ENCODE peak calls at places on chromosomes 5 and 9, in four cellular contexts. One of them, this sample, is unnamed.

GRCh38 chr5:73369283-73369682 is 79.3 kb downstream of the FOXD1 start:
- DNase-seq in OCI-LY7: no peak
- DNase-seq in uterus: no peak
- DNase-seq in sigmoid colon: no peak
- DNase-seq in this sample: no peak

GRCh38 chr9:125544474-125544873 is 162.5 kb downstream of the MAPKAP1 start:
- DNase-seq in sigmoid colon: no peak
- DNase-seq in OCI-LY7: no peak
- DNase-seq in uterus: no peak
- DNase-seq in this sample: no peak

GRCh38 chr5:55027589-55027988 is 3.5 kb downstream of the GZMK start:
- DNase-seq in OCI-LY7: no peak
- DNase-seq in sigmoid colon: no peak
- DNase-seq in uterus: no peak
- DNase-seq in this sample: no peak

GRCh38 chr5:122263352-122264030 is 48.5 kb upstream of the SNCAIP start:
- DNase-seq in uterus: no peak
- DNase-seq in OCI-LY7: no peak
- DNase-seq in sigmoid colon: no peak
- DNase-seq in this sample: no peak

GRCh38 chr9:133731876-133732321 is 6.3 kb downstream of the SARDH start:
- DNase-seq in OCI-LY7: peak
- DNase-seq in uterus: no peak
- DNase-seq in sigmoid colon: no peak
- DNase-seq in this sample: no peak

GRCh38 chr9:14525840-14526239 is 167.4 kb downstream of the ZDHHC21 start:
- DNase-seq in uterus: no peak
- DNase-seq in sigmoid colon: no peak
- DNase-seq in OCI-LY7: no peak
- DNase-seq in this sample: no peak

GRCh38 chr5:53422539-53422938 is 57.9 kb upstream of the FST start:
- DNase-seq in sigmoid colon: no peak
- DNase-seq in OCI-LY7: no peak
- DNase-seq in uterus: no peak
- DNase-seq in this sample: no peak

GRCh38 chr9:124257865-124258764 is at the start of gene NEK6:
- DNase-seq in OCI-LY7: peak
- DNase-seq in sigmoid colon: peak
- DNase-seq in uterus: peak
- DNase-seq in this sample: no peak

GRCh38 chr5:36177715-36178556 is 26.0 kb downstream of the SKP2 start:
- DNase-seq in OCI-LY7: peak
- DNase-seq in uterus: no peak
- DNase-seq in sigmoid colon: no peak
- DNase-seq in this sample: no peak

GRCh38 chr9:128250839-128251558 is 24.8 kb downstream of the GOLGA2 start:
- DNase-seq in sigmoid colon: no peak
- DNase-seq in OCI-LY7: no peak
- DNase-seq in uterus: no peak
- DNase-seq in this sample: no peak

GRCh38 chr5:97529354-97529753 is 346.3 kb upstream of the RIOK2 start:
- DNase-seq in uterus: no peak
- DNase-seq in sigmoid colon: no peak
- DNase-seq in OCI-LY7: no peak
- DNase-seq in this sample: no peak

GRCh38 chr5:90803376-90803775 is 244.8 kb downstream of the ADGRV1 start:
- DNase-seq in OCI-LY7: no peak
- DNase-seq in sigmoid colon: no peak
- DNase-seq in uterus: no peak
- DNase-seq in this sample: no peak

GRCh38 chr9:83281306-83282255 is 218.6 kb upstream of the RASEF start:
- DNase-seq in OCI-LY7: no peak
- DNase-seq in sigmoid colon: no peak
- DNase-seq in uterus: no peak
- DNase-seq in this sample: no peak

GRCh38 chr9:36144322-36145206 is 8.0 kb downstream of the GLIPR2 start:
- DNase-seq in OCI-LY7: no peak
- DNase-seq in sigmoid colon: no peak
- DNase-seq in uterus: no peak
- DNase-seq in this sample: no peak

GRCh38 chr9:129398101-129398795 is 220.2 kb upstream of the IER5L start:
- DNase-seq in sigmoid colon: no peak
- DNase-seq in OCI-LY7: no peak
- DNase-seq in uterus: peak
- DNase-seq in this sample: no peak

GRCh38 chr5:44388504-44389409 is 463 bp downstream of the FGF10 start:
- DNase-seq in sigmoid colon: peak
- DNase-seq in OCI-LY7: no peak
- DNase-seq in uterus: peak
- DNase-seq in this sample: peak

GRCh38 chr9:86602715-86603114 is 248.5 kb upstream of the TUT7 start:
- DNase-seq in OCI-LY7: no peak
- DNase-seq in uterus: no peak
- DNase-seq in sigmoid colon: no peak
- DNase-seq in this sample: no peak

GRCh38 chr9:119375892-119376291 is 6.7 kb upstream of the BRINP1 start:
- DNase-seq in uterus: no peak
- DNase-seq in OCI-LY7: peak
- DNase-seq in sigmoid colon: no peak
- DNase-seq in this sample: peak

GRCh38 chr5:132546108-132546507 is 2.8 kb upstream of the IL5 start:
- DNase-seq in uterus: no peak
- DNase-seq in OCI-LY7: no peak
- DNase-seq in sigmoid colon: no peak
- DNase-seq in this sample: no peak

GRCh38 chr5:13946111-13946510 is 1.6 kb upstream of the DNAH5 start:
- DNase-seq in sigmoid colon: no peak
- DNase-seq in OCI-LY7: no peak
- DNase-seq in uterus: no peak
- DNase-seq in this sample: no peak

GRCh38 chr9:93597871-93598646 is 21.7 kb downstream of the PHF2 start:
- DNase-seq in uterus: no peak
- DNase-seq in OCI-LY7: no peak
- DNase-seq in sigmoid colon: no peak
- DNase-seq in this sample: no peak

GRCh38 chr5:1548702-1549523 is 25.2 kb upstream of the LPCAT1 start:
- DNase-seq in OCI-LY7: no peak
- DNase-seq in sigmoid colon: no peak
- DNase-seq in uterus: no peak
- DNase-seq in this sample: no peak

GRCh38 chr5:14258840-14259239 is 115.7 kb downstream of the TRIO start:
- DNase-seq in OCI-LY7: no peak
- DNase-seq in sigmoid colon: no peak
- DNase-seq in uterus: no peak
- DNase-seq in this sample: peak

GRCh38 chr9:115498338-115498737 is 380.4 kb upstream of the TNC start:
- DNase-seq in sigmoid colon: no peak
- DNase-seq in OCI-LY7: no peak
- DNase-seq in uterus: no peak
- DNase-seq in this sample: no peak

GRCh38 chr5:180600554-180601041 is 9.3 kb upstream of the SCGB3A1 start:
- DNase-seq in OCI-LY7: no peak
- DNase-seq in sigmoid colon: peak
- DNase-seq in uterus: no peak
- DNase-seq in this sample: no peak

GRCh38 chr5:111518747-111519146 is 6.4 kb upstream of the STARD4 start:
- DNase-seq in uterus: no peak
- DNase-seq in sigmoid colon: no peak
- DNase-seq in OCI-LY7: no peak
- DNase-seq in this sample: no peak

GRCh38 chr9:29214162-29214520 is 1640.9 kb upstream of the C9orf72 start:
- DNase-seq in uterus: peak
- DNase-seq in OCI-LY7: no peak
- DNase-seq in sigmoid colon: no peak
- DNase-seq in this sample: peak

GRCh38 chr9:76725885-76726284 is 38.4 kb upstream of the PCA3 start:
- DNase-seq in sigmoid colon: no peak
- DNase-seq in OCI-LY7: no peak
- DNase-seq in uterus: no peak
- DNase-seq in this sample: no peak

GRCh38 chr9:134052941-134053340 is 14.9 kb downstream of the BRD3 start:
- DNase-seq in uterus: no peak
- DNase-seq in OCI-LY7: no peak
- DNase-seq in sigmoid colon: peak
- DNase-seq in this sample: no peak

GRCh38 chr5:174606153-174606552 is 118.2 kb upstream of the MSX2 start:
- DNase-seq in uterus: no peak
- DNase-seq in sigmoid colon: no peak
- DNase-seq in OCI-LY7: no peak
- DNase-seq in this sample: no peak

GRCh38 chr9:135985459-135985774 is 24.2 kb upstream of the UBAC1 start:
- DNase-seq in uterus: no peak
- DNase-seq in sigmoid colon: no peak
- DNase-seq in OCI-LY7: no peak
- DNase-seq in this sample: no peak

GRCh38 chr5:124773291-124774001 is 27.0 kb upstream of the ZNF608 start:
- DNase-seq in OCI-LY7: no peak
- DNase-seq in sigmoid colon: no peak
- DNase-seq in uterus: no peak
- DNase-seq in this sample: no peak

GRCh38 chr5:129909225-129909624 is 5.0 kb downstream of the CHSY3 start:
- DNase-seq in sigmoid colon: no peak
- DNase-seq in OCI-LY7: no peak
- DNase-seq in uterus: no peak
- DNase-seq in this sample: no peak

GRCh38 chr9:134321571-134321930 is 4.7 kb upstream of the RXRA start:
- DNase-seq in uterus: peak
- DNase-seq in sigmoid colon: peak
- DNase-seq in OCI-LY7: no peak
- DNase-seq in this sample: no peak

GRCh38 chr5:18653216-18653752 is 1019.0 kb downstream of the TAF11L14 start:
- DNase-seq in uterus: no peak
- DNase-seq in sigmoid colon: no peak
- DNase-seq in OCI-LY7: no peak
- DNase-seq in this sample: no peak

GRCh38 chr5:125251703-125252102 is 505.3 kb upstream of the ZNF608 start:
- DNase-seq in OCI-LY7: no peak
- DNase-seq in uterus: no peak
- DNase-seq in sigmoid colon: no peak
- DNase-seq in this sample: no peak

GRCh38 chr5:159215886-159216285 is 6.5 kb upstream of the RNF145 start:
- DNase-seq in OCI-LY7: no peak
- DNase-seq in uterus: no peak
- DNase-seq in sigmoid colon: no peak
- DNase-seq in this sample: no peak

GRCh38 chr5:159214486-159215271 is 5.3 kb upstream of the RNF145 start:
- DNase-seq in sigmoid colon: no peak
- DNase-seq in OCI-LY7: no peak
- DNase-seq in uterus: no peak
- DNase-seq in this sample: no peak

GRCh38 chr5:159217236-159217635 is 7.9 kb upstream of the RNF145 start:
- DNase-seq in OCI-LY7: no peak
- DNase-seq in sigmoid colon: no peak
- DNase-seq in uterus: no peak
- DNase-seq in this sample: no peak

GRCh38 chr5:159218595-159219023 is 9.3 kb upstream of the RNF145 start:
- DNase-seq in OCI-LY7: no peak
- DNase-seq in uterus: no peak
- DNase-seq in sigmoid colon: no peak
- DNase-seq in this sample: no peak

GRCh38 chr5:159216454-159216853 is 7.1 kb upstream of the RNF145 start:
- DNase-seq in uterus: no peak
- DNase-seq in OCI-LY7: no peak
- DNase-seq in sigmoid colon: no peak
- DNase-seq in this sample: no peak
- TF ChIP-seq CTCF in uterus: no peak
- TF ChIP-seq CTCF in OCI-LY7: peak
- TF ChIP-seq CTCF in sigmoid colon: no peak
- TF ChIP-seq CTCF in this sample: no peak

DNA sequence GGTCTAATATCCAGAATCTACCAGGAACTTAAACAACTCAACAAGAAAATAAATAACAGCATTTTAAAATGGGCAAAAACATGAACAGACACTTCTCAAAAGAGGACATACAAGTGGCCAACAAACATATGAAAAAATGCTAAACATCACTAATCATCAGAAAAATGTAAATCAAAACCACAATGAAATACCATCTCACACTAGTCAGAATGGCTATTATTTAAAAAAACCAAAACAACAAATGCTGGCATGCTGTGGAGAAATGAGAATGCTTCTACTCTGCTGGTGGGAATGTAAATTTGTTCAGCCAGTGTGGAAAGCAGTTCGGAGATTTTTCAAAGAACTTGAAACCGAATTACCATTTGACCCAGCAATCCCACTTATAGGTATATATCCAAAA is 63.1 kb downstream of the ADAMTS6 start:
- DNase-seq in sigmoid colon: no peak
- DNase-seq in uterus: no peak
- DNase-seq in OCI-LY7: no peak
- DNase-seq in this sample: no peak
- TF ChIP-seq CTCF in sigmoid colon: no peak
- TF ChIP-seq CTCF in uterus: no peak
- TF ChIP-seq CTCF in OCI-LY7: no peak
- TF ChIP-seq CTCF in this sample: no peak

GRCh38 chr5:179158556-179158955 is 98.4 kb downstream of the ZNF354C start:
- DNase-seq in sigmoid colon: peak
- DNase-seq in OCI-LY7: no peak
- DNase-seq in uterus: no peak
- DNase-seq in this sample: no peak
- TF ChIP-seq CTCF in sigmoid colon: no peak
- TF ChIP-seq CTCF in OCI-LY7: no peak
- TF ChIP-seq CTCF in uterus: no peak
- TF ChIP-seq CTCF in this sample: no peak

GRCh38 chr5:65482280-65482726 is 583 bp upstream of the ADAMTS6 start:
- DNase-seq in uterus: no peak
- DNase-seq in sigmoid colon: no peak
- DNase-seq in OCI-LY7: peak
- DNase-seq in this sample: no peak

GRCh38 chr5:65479527-65479926 is 2.2 kb downstream of the ADAMTS6 start:
- DNase-seq in OCI-LY7: no peak
- DNase-seq in sigmoid colon: no peak
- DNase-seq in uterus: no peak
- DNase-seq in this sample: no peak

GRCh38 chr5:65481171-65481575 is 547 bp downstream of the ADAMTS6 start:
- DNase-seq in sigmoid colon: no peak
- DNase-seq in uterus: no peak
- DNase-seq in OCI-LY7: peak
- DNase-seq in this sample: no peak

GRCh38 chr5:65481635-65482271 is at the start of gene ADAMTS6:
- DNase-seq in sigmoid colon: peak
- DNase-seq in uterus: peak
- DNase-seq in OCI-LY7: peak
- DNase-seq in this sample: peak

DNA sequence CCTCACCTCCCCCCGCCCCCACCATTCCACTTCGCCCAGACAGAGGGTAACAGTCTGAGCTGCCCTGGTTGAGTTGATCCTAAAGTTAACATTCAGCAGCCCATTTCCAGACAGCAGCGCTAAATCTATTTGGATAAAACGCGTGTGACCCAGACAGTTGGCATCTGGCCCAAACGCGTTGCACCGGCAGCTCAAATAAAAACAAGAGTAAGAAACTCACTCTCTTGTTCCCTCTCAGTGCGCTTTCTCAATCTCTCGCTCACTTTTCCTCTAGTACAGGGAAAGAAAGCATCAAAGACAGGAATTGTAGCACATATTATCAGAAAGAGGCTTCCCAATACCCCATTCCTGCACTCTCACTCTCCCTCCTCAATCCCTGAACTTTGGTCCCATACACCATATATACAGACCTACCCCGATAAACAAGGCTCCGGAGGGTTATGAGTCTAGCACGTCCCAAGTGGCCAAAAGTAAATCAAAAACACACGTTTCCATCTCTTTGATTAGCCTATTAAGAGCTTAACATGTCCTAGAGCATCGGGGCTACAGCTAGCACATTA is 1.3 kb downstream of the ADAMTS6 start:
- DNase-seq in OCI-LY7: peak
- DNase-seq in uterus: peak
- DNase-seq in sigmoid colon: peak
- DNase-seq in this sample: peak
- TF ChIP-seq CTCF in OCI-LY7: peak
- TF ChIP-seq CTCF in uterus: no peak
- TF ChIP-seq CTCF in sigmoid colon: no peak
- TF ChIP-seq CTCF in this sample: no peak

This sample was measured in endothelial cell.